ENCODE peak calls at places on chromosome 2, in eight cellular contexts. One of them, this sample, is unnamed.

GRCh38 chr2:60516383-60516811 is 37.1 kb downstream of the BCL11A start:
- DNase-seq in endothelial cell: no peak
- DNase-seq in EL: peak
- DNase-seq in Peyer's patch: no peak
- DNase-seq in mesothelial cell of epicardium: no peak
- DNase-seq in K562: no peak
- DNase-seq in SK-N-DZ: no peak
- DNase-seq in coronary artery: no peak
- DNase-seq in this sample: no peak

GRCh38 chr2:85234879-85235278 is 92.9 kb downstream of the TGOLN2 start:
- DNase-seq in endothelial cell: no peak
- DNase-seq in EL: no peak
- DNase-seq in Peyer's patch: no peak
- DNase-seq in mesothelial cell of epicardium: no peak
- DNase-seq in K562: no peak
- DNase-seq in SK-N-DZ: peak
- DNase-seq in coronary artery: no peak
- DNase-seq in this sample: no peak

GRCh38 chr2:98391581-98392270 is 45.5 kb downstream of the CNGA3 start:
- DNase-seq in endothelial cell: no peak
- DNase-seq in EL: no peak
- DNase-seq in Peyer's patch: no peak
- DNase-seq in mesothelial cell of epicardium: no peak
- DNase-seq in K562: no peak
- DNase-seq in SK-N-DZ: no peak
- DNase-seq in coronary artery: no peak
- DNase-seq in this sample: no peak

GRCh38 chr2:44751754-44752479 is 189.6 kb upstream of the SIX3 start:
- DNase-seq in endothelial cell: no peak
- DNase-seq in EL: no peak
- DNase-seq in Peyer's patch: no peak
- DNase-seq in mesothelial cell of epicardium: no peak
- DNase-seq in K562: peak
- DNase-seq in SK-N-DZ: no peak
- DNase-seq in coronary artery: no peak
- DNase-seq in this sample: no peak

GRCh38 chr2:234304945-234305344 is 191.9 kb downstream of the ARL4C start:
- DNase-seq in endothelial cell: no peak
- DNase-seq in EL: peak
- DNase-seq in Peyer's patch: no peak
- DNase-seq in mesothelial cell of epicardium: no peak
- DNase-seq in K562: no peak
- DNase-seq in SK-N-DZ: no peak
- DNase-seq in coronary artery: no peak
- DNase-seq in this sample: no peak

GRCh38 chr2:61015971-61016370 is 1.5 kb upstream of the PEX13 start:
- DNase-seq in endothelial cell: no peak
- DNase-seq in EL: no peak
- DNase-seq in Peyer's patch: no peak
- DNase-seq in mesothelial cell of epicardium: no peak
- DNase-seq in K562: no peak
- DNase-seq in SK-N-DZ: no peak
- DNase-seq in coronary artery: no peak
- DNase-seq in this sample: no peak

GRCh38 chr2:9952286-9952737 is 819 bp downstream of the GRHL1 start:
- DNase-seq in endothelial cell: no peak
- DNase-seq in EL: no peak
- DNase-seq in Peyer's patch: no peak
- DNase-seq in mesothelial cell of epicardium: no peak
- DNase-seq in K562: no peak
- DNase-seq in SK-N-DZ: no peak
- DNase-seq in coronary artery: no peak
- DNase-seq in this sample: no peak

GRCh38 chr2:37858197-37858711 is 66.8 kb upstream of the RMDN2 start:
- DNase-seq in endothelial cell: no peak
- DNase-seq in EL: peak
- DNase-seq in Peyer's patch: no peak
- DNase-seq in mesothelial cell of epicardium: no peak
- DNase-seq in K562: no peak
- DNase-seq in SK-N-DZ: no peak
- DNase-seq in coronary artery: no peak
- DNase-seq in this sample: no peak

GRCh38 chr2:142100967-142101366 is 29.8 kb downstream of the LRP1B start:
- DNase-seq in endothelial cell: no peak
- DNase-seq in EL: no peak
- DNase-seq in Peyer's patch: no peak
- DNase-seq in mesothelial cell of epicardium: no peak
- DNase-seq in K562: no peak
- DNase-seq in SK-N-DZ: no peak
- DNase-seq in coronary artery: no peak
- DNase-seq in this sample: no peak

GRCh38 chr2:10659898-10660568 is 29.7 kb downstream of the NOL10 start:
- DNase-seq in endothelial cell: peak
- DNase-seq in EL: peak
- DNase-seq in Peyer's patch: peak
- DNase-seq in mesothelial cell of epicardium: no peak
- DNase-seq in K562: peak
- DNase-seq in SK-N-DZ: peak
- DNase-seq in coronary artery: no peak
- DNase-seq in this sample: peak

GRCh38 chr2:160652236-160652635 is 158.6 kb upstream of the RBMS1 start:
- DNase-seq in endothelial cell: no peak
- DNase-seq in EL: no peak
- DNase-seq in Peyer's patch: no peak
- DNase-seq in mesothelial cell of epicardium: no peak
- DNase-seq in K562: no peak
- DNase-seq in SK-N-DZ: no peak
- DNase-seq in coronary artery: no peak
- DNase-seq in this sample: no peak

GRCh38 chr2:233448220-233448559 is 93.9 kb downstream of the DGKD start:
- DNase-seq in endothelial cell: peak
- DNase-seq in EL: no peak
- DNase-seq in Peyer's patch: peak
- DNase-seq in mesothelial cell of epicardium: no peak
- DNase-seq in K562: no peak
- DNase-seq in SK-N-DZ: peak
- DNase-seq in coronary artery: no peak
- DNase-seq in this sample: no peak

GRCh38 chr2:48620604-48621003 is 2.9 kb downstream of the GTF2A1L start:
- DNase-seq in endothelial cell: no peak
- DNase-seq in EL: no peak
- DNase-seq in Peyer's patch: no peak
- DNase-seq in mesothelial cell of epicardium: no peak
- DNase-seq in K562: no peak
- DNase-seq in SK-N-DZ: no peak
- DNase-seq in coronary artery: no peak
- DNase-seq in this sample: no peak

GRCh38 chr2:85662899-85663683 is 4.9 kb downstream of the SFTPB start:
- DNase-seq in endothelial cell: no peak
- DNase-seq in EL: peak
- DNase-seq in Peyer's patch: no peak
- DNase-seq in mesothelial cell of epicardium: no peak
- DNase-seq in K562: peak
- DNase-seq in SK-N-DZ: no peak
- DNase-seq in coronary artery: no peak
- DNase-seq in this sample: peak

GRCh38 chr2:10447300-10448207 is 573 bp downstream of the ODC1 start:
- DNase-seq in endothelial cell: peak
- DNase-seq in EL: peak
- DNase-seq in Peyer's patch: peak
- DNase-seq in mesothelial cell of epicardium: no peak
- DNase-seq in K562: peak
- DNase-seq in SK-N-DZ: peak
- DNase-seq in coronary artery: no peak
- DNase-seq in this sample: no peak

GRCh38 chr2:120854766-120855530 is 119.3 kb downstream of the GLI2 start:
- DNase-seq in endothelial cell: no peak
- DNase-seq in EL: no peak
- DNase-seq in Peyer's patch: peak
- DNase-seq in mesothelial cell of epicardium: no peak
- DNase-seq in K562: no peak
- DNase-seq in SK-N-DZ: no peak
- DNase-seq in coronary artery: no peak
- DNase-seq in this sample: no peak

GRCh38 chr2:143776531-143776930 is 647.3 kb downstream of the ARHGAP15 start:
- DNase-seq in endothelial cell: no peak
- DNase-seq in EL: no peak
- DNase-seq in Peyer's patch: no peak
- DNase-seq in mesothelial cell of epicardium: no peak
- DNase-seq in K562: no peak
- DNase-seq in SK-N-DZ: no peak
- DNase-seq in coronary artery: no peak
- DNase-seq in this sample: no peak

This sample was measured in HCT116.